ENCODE peak calls at places on chromosome X, in four cellular contexts. One of them, this sample, is unnamed. For H3K4me1, the result is how much of the 10 kb centered on the place peaks cover.

GRCh38 chrX:119753639-119754257 is 4.6 kb upstream of the SOWAHD start:
- DNase-seq in K562: peak
- DNase-seq in HepG2: peak
- DNase-seq in GM12878: no peak
- DNase-seq in this sample: peak

GRCh38 chrX:120309873-120310730 is 1.2 kb downstream of the TMEM255A start:
- DNase-seq in K562: no peak
- DNase-seq in HepG2: no peak
- DNase-seq in GM12878: no peak
- DNase-seq in this sample: peak

GRCh38 chrX:153622661-153623309 is 23.8 kb upstream of the CCNQ start:
- DNase-seq in K562: no peak
- DNase-seq in HepG2: peak
- DNase-seq in GM12878: no peak
- DNase-seq in this sample: no peak

GRCh38 chrX:71533850-71534515 is 1.1 kb downstream of the OGT start:
- DNase-seq in K562: peak
- DNase-seq in HepG2: peak
- DNase-seq in GM12878: no peak
- DNase-seq in this sample: peak

GRCh38 chrX:41732260-41732659 is 8.3 kb downstream of the GPR82 start:
- DNase-seq in K562: no peak
- DNase-seq in HepG2: no peak
- DNase-seq in GM12878: no peak
- DNase-seq in this sample: no peak

GRCh38 chrX:69018416-69019072 is 146.7 kb downstream of the PJA1 start:
- DNase-seq in K562: no peak
- DNase-seq in HepG2: no peak
- DNase-seq in GM12878: no peak
- DNase-seq in this sample: no peak

GRCh38 chrX:69277369-69277768 is 112.1 kb upstream of the PJA1 start:
- DNase-seq in K562: no peak
- DNase-seq in HepG2: no peak
- DNase-seq in GM12878: no peak
- DNase-seq in this sample: no peak

GRCh38 chrX:81202413-81202794 is 502 bp downstream of the SH3BGRL start:
- DNase-seq in K562: no peak
- DNase-seq in HepG2: no peak
- DNase-seq in GM12878: no peak
- DNase-seq in this sample: no peak

GRCh38 chrX:134933248-134933647 is 57.5 kb upstream of the SMIM10 start:
- DNase-seq in K562: no peak
- DNase-seq in HepG2: no peak
- DNase-seq in GM12878: no peak
- DNase-seq in this sample: no peak

GRCh38 chrX:47863187-47863586 is 26.5 kb downstream of the ZNF81 start:
- DNase-seq in K562: no peak
- DNase-seq in HepG2: no peak
- DNase-seq in GM12878: no peak
- DNase-seq in this sample: no peak

GRCh38 chrX:53681661-53682060 is 4.9 kb downstream of the HUWE1 start:
- DNase-seq in K562: no peak
- DNase-seq in HepG2: no peak
- DNase-seq in GM12878: no peak
- DNase-seq in this sample: no peak

GRCh38 chrX:17930850-17931249 is 69.8 kb upstream of the RAI2 start:
- DNase-seq in K562: no peak
- DNase-seq in HepG2: no peak
- DNase-seq in GM12878: no peak
- DNase-seq in this sample: peak

GRCh38 chrX:72003811-72004750 is 93.4 kb downstream of the NHSL2 start:
- DNase-seq in K562: no peak
- DNase-seq in HepG2: no peak
- DNase-seq in GM12878: no peak
- DNase-seq in this sample: no peak

GRCh38 chrX:150146271-150146888 is 208.1 kb upstream of the EOLA2 start:
- DNase-seq in K562: no peak
- DNase-seq in HepG2: no peak
- DNase-seq in GM12878: no peak
- DNase-seq in this sample: no peak

DNA sequence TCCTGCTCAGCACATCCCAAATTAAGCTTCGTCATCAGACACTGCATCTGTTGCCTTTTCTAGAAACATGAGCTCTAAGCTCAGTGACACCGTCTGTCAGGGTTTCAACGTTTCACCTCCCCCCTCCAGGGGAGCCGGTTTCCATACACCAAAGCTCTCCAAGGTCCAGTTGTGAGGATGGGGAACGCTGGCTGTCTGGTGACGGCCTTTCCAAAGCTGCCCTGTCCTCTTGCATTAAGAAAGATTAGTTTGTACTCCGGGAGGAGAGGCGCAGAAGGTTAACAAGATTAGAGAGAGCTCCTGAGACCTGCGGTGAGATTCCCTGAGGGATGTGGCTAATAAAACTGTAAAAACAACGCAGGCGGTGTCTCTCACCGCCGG is 43.2 kb downstream of the ASMT start:
- DNase-seq in K562: no peak
- DNase-seq in HepG2: no peak
- DNase-seq in GM12878: no peak
- DNase-seq in this sample: no peak
- H3K4me3 ChIP-seq in K562: no peak
- H3K4me3 ChIP-seq in HepG2: no peak
- H3K4me3 ChIP-seq in GM12878: peak
- H3K4me3 ChIP-seq in this sample: no peak

DNA sequence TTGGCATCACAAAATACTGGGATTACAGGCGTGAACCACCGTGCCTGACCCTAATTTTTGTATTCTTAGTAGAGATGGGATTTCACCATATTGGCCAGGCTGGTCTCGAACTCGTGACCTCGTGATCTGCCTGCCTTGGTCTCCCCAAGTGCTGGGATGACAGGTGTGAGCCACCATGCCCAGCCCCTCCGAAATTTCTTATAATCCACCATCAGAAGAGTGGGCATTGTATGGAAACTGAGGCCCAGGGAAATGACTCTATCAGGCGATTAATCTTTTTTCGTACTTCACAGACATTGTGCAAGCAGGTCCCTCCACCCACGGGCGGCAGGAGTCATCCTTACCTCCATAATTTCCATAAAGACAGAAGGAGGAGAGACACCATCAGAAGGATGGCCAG is 16.0 kb downstream of the CRLF2 start:
- DNase-seq in K562: no peak
- DNase-seq in HepG2: no peak
- DNase-seq in GM12878: no peak
- DNase-seq in this sample: no peak
- TF ChIP-seq CHD4 in K562: no peak
- TF ChIP-seq CHD4 in HepG2: no peak
- TF ChIP-seq CHD4 in GM12878: no peak
- TF ChIP-seq CHD4 in this sample: no peak

DNA sequence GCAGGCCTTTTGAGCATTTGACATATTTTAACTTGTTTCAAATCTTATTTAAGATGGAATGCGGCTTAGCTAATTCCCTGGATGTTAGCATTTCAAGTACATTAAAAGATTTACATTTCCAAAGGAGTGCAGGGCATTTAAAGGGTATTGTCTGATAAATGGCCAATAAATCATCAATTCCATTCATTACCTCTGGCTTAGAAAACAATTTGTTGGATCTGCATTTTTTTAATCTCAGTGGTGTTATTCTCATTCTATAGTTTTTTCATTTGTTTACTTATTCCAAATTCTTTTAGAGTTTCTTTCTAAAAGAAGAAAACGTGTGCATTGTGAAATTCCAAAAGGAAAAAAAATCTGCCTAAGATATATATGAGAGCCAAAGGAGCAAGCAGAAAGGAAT is 1.3 kb upstream of the NLRP2B start:
- DNase-seq in K562: no peak
- DNase-seq in HepG2: no peak
- DNase-seq in GM12878: no peak
- DNase-seq in this sample: no peak
- H3K4me1 ChIP-seq in K562: under half
- H3K4me1 ChIP-seq in HepG2: under half
- H3K4me1 ChIP-seq in GM12878: under half
- H3K4me1 ChIP-seq in this sample: under half

GRCh38 chrX:137566746-137567473 is 983 bp downstream of the ZIC3 start:
- DNase-seq in K562: no peak
- DNase-seq in HepG2: no peak
- DNase-seq in GM12878: no peak
- DNase-seq in this sample: no peak
- H3K4me3 ChIP-seq in K562: no peak
- H3K4me3 ChIP-seq in HepG2: no peak
- H3K4me3 ChIP-seq in GM12878: no peak
- H3K4me3 ChIP-seq in this sample: no peak

GRCh38 chrX:65035451-65035779 is 59.2 kb upstream of the ZC4H2 start:
- DNase-seq in K562: peak
- DNase-seq in HepG2: no peak
- DNase-seq in GM12878: no peak
- DNase-seq in this sample: no peak
- TF ChIP-seq CHD4 in K562: no peak
- TF ChIP-seq CHD4 in HepG2: no peak
- TF ChIP-seq CHD4 in GM12878: no peak
- TF ChIP-seq CHD4 in this sample: no peak

DNA sequence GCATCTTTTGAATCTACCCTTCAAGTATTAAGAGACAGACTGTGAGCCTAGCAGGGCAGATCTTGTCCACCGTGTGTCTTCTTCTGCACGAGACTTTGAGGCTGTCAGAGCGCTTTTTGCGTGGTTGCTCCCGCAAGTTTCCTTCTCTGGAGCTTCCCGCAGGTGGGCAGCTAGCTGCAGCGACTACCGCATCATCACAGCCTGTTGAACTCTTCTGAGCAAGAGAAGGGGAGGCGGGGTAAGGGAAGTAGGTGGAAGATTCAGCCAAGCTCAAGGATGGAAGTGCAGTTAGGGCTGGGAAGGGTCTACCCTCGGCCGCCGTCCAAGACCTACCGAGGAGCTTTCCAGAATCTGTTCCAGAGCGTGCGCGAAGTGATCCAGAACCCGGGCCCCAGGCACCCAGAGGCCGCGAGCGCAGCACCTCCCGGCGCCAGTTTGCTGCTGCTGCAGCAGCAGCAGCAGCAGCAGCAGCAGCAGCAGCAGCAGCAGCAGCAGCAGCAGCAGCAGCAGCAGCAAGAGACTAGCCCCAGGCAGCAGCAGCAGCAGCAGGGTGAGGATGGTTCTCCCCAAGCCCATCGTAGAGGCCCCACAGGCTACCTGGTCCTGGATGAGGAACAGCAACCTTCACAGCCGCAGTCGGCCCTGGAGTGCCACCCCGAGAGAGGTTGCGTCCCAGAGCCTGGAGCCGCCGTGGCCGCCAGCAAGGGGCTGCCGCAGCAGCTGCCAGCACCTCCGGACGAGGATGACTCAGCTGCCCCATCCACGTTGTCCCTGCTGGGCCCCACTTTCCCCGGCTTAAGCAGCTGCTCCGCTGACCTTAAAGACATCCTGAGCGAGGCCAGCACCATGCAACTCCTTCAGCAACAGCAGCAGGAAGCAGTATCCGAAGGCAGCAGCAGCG is 1.3 kb downstream of the AR start:
- DNase-seq in K562: no peak
- DNase-seq in HepG2: no peak
- DNase-seq in GM12878: no peak
- DNase-seq in this sample: no peak
- H3K4me1 ChIP-seq in K562: under half
- H3K4me1 ChIP-seq in HepG2: under half
- H3K4me1 ChIP-seq in GM12878: under half
- H3K4me1 ChIP-seq in this sample: under half

DNA sequence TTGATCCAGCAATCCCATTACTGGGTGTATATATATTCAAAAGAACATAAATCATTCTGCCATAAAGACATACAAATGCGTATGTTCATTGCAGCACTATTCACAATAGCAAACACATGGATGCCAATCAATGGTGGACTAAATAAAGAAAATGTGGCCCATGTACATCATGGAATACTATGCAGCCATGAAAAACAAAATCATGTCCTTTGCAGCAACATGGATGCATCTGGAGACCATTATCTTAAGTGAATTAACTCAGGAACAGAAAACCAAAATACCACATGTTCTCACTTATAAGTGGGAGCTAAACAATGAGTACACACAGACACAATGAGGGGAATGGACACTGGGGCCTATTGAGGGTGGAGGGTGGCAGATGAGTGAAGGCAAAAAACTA is 81.6 kb downstream of the ABCB7 start:
- DNase-seq in K562: no peak
- DNase-seq in HepG2: no peak
- DNase-seq in GM12878: no peak
- DNase-seq in this sample: no peak
- H3K4me3 ChIP-seq in K562: no peak
- H3K4me3 ChIP-seq in HepG2: no peak
- H3K4me3 ChIP-seq in GM12878: no peak
- H3K4me3 ChIP-seq in this sample: no peak

GRCh38 chrX:102959471-102959870 is 22.4 kb downstream of the RAB40AL start:
- DNase-seq in K562: no peak
- DNase-seq in HepG2: no peak
- DNase-seq in GM12878: no peak
- DNase-seq in this sample: no peak

GRCh38 chrX:102957751-102958150 is 20.7 kb downstream of the RAB40AL start:
- DNase-seq in K562: no peak
- DNase-seq in HepG2: no peak
- DNase-seq in GM12878: no peak
- DNase-seq in this sample: no peak

GRCh38 chrX:102963955-102964354 is 26.9 kb downstream of the RAB40AL start:
- DNase-seq in K562: no peak
- DNase-seq in HepG2: no peak
- DNase-seq in GM12878: no peak
- DNase-seq in this sample: no peak

DNA sequence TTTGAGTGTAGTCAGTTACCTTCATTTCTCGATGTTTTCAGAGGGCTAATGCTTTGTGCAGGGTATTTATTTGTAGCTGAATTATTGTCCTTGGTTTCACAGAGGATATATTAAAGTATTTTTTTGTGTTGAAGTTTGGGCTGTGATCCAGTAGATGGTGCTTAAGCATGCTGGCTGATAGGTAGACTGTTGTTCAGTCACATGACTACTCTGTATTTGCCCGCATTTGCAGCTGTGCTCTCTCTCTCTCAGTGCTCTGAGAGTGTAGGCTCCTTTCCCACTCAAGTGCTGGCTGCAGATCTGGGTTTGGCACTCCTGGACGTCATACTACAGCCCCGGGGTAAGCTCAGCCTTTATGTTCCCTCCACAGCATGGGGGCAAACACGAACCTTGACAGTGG is 21.7 kb downstream of the RAB40AL start:
- DNase-seq in K562: no peak
- DNase-seq in HepG2: no peak
- DNase-seq in GM12878: no peak
- DNase-seq in this sample: no peak
- TF ChIP-seq CHD4 in K562: no peak
- TF ChIP-seq CHD4 in HepG2: no peak
- TF ChIP-seq CHD4 in GM12878: no peak
- TF ChIP-seq CHD4 in this sample: no peak

This sample was measured in A549.